ENCODE peak calls at places on chromosomes 2 and 18, in four cellular contexts. X is NCI-H1092, K is amniotic epithelial cell, Z is GDM1. S is an unnamed sample.

GRCh38 chr2:10576456-10576855 is 113.3 kb downstream of the NOL10 start:
- DNase-seq in X (no peak), K (peak), Z (no peak), S (no peak)

GRCh38 chr2:171161425-171162289 is 964 bp upstream of the TLK1 start:
- DNase-seq in X (no peak), K (no peak), Z (no peak), S (no peak)

GRCh38 chr2:46952171-46952570 is 36.6 kb upstream of the MCFD2 start:
- DNase-seq in X (no peak), K (no peak), Z (no peak), S (no peak)

GRCh38 chr18:39788395-39788794 is 2166.6 kb upstream of the PIK3C3 start:
- DNase-seq in X (no peak), K (no peak), Z (no peak), S (no peak)

GRCh38 chr2:160736148-160736547 is 242.5 kb upstream of the RBMS1 start:
- DNase-seq in X (no peak), K (no peak), Z (peak), S (no peak)

GRCh38 chr2:51990684-51991083 is 958.8 kb upstream of the NRXN1 start:
- DNase-seq in X (no peak), K (no peak), Z (no peak), S (no peak)

GRCh38 chr2:218569661-218570500 is 1.2 kb downstream of the CNOT9 start:
- DNase-seq in X (no peak), K (peak), Z (no peak), S (no peak)

GRCh38 chr18:74896390-74896991 is 298.8 kb downstream of the ZNF407 start:
- DNase-seq in X (peak), K (no peak), Z (no peak), S (no peak)

GRCh38 chr2:67346718-67347407 is 50.3 kb upstream of the ETAA1 start:
- DNase-seq in X (no peak), K (peak), Z (no peak), S (no peak)

GRCh38 chr2:121697108-121697631 is 39.5 kb downstream of the NIFK start:
- DNase-seq in X (no peak), K (no peak), Z (no peak), S (peak)

GRCh38 chr18:58887613-58887963 is 22.9 kb downstream of the ZNF532 start:
- DNase-seq in X (no peak), K (peak), Z (peak), S (no peak)

GRCh38 chr2:241788572-241788971 is 11.9 kb downstream of the GAL3ST2 start:
- DNase-seq in X (no peak), K (no peak), Z (no peak), S (no peak)

GRCh38 chr18:58870130-58870529 is 5.5 kb downstream of the ZNF532 start:
- DNase-seq in X (no peak), K (peak), Z (no peak), S (no peak)

GRCh38 chr2:218286570-218287459 is 5.5 kb downstream of the TMBIM1 start:
- DNase-seq in X (no peak), K (peak), Z (peak), S (no peak)

GRCh38 chr2:115160523-115161521 is 718.4 kb downstream of the DPP10 start:
- DNase-seq in X (peak), K (no peak), Z (no peak), S (peak)

GRCh38 chr18:78861706-78862105 is 117.9 kb upstream of the SALL3 start:
- DNase-seq in X (no peak), K (no peak), Z (no peak), S (no peak)

GRCh38 chr2:200653021-200653420 is 67.2 kb downstream of the AOX1 start:
- DNase-seq in X (no peak), K (no peak), Z (no peak), S (no peak)

GRCh38 chr18:56973487-56973886 is 173.4 kb upstream of the BOD1L2 start:
- DNase-seq in X (no peak), K (no peak), Z (no peak), S (no peak)

GRCh38 chr18:66280470-66280869 is 323.4 kb downstream of the CDH19 start:
- DNase-seq in X (no peak), K (no peak), Z (no peak), S (no peak)

GRCh38 chr2:29012211-29012681 is 31.1 kb downstream of the TOGARAM2 start:
- DNase-seq in X (no peak), K (peak), Z (peak), S (no peak)

S was measured in chondrocyte.